ENCODE peak calls at places on chromosomes 5 and 9, in four cellular contexts. One of them, this sample, is unnamed.

GRCh38 chr5:37825334-37825915 is 14.4 kb downstream of the GDNF start:
- DNase-seq in HTR-8/SVneo: no peak
- DNase-seq in activated T-cell treated with anti-CD3 and anti-CD28 coated beads for 24 hours: no peak
- DNase-seq in vagina: no peak
- DNase-seq in this sample: no peak

GRCh38 chr9:89009049-89009840 is 18.0 kb downstream of the S1PR3 start:
- DNase-seq in activated T-cell treated with anti-CD3 and anti-CD28 coated beads for 24 hours: no peak
- DNase-seq in HTR-8/SVneo: no peak
- DNase-seq in vagina: peak; percentile 80
- DNase-seq in this sample: no peak

GRCh38 chr5:14942212-14942611 is 70.6 kb upstream of the ANKH start:
- DNase-seq in HTR-8/SVneo: no peak
- DNase-seq in vagina: no peak
- DNase-seq in activated T-cell treated with anti-CD3 and anti-CD28 coated beads for 24 hours: no peak
- DNase-seq in this sample: no peak

GRCh38 chr9:136694163-136694864 is 7.1 kb upstream of the AGPAT2 start:
- DNase-seq in vagina: no peak
- DNase-seq in activated T-cell treated with anti-CD3 and anti-CD28 coated beads for 24 hours: no peak
- DNase-seq in HTR-8/SVneo: peak; percentile 74
- DNase-seq in this sample: peak; percentile 61

GRCh38 chr5:15255601-15256000 is 244.4 kb upstream of the FBXL7 start:
- DNase-seq in vagina: no peak
- DNase-seq in activated T-cell treated with anti-CD3 and anti-CD28 coated beads for 24 hours: no peak
- DNase-seq in HTR-8/SVneo: no peak
- DNase-seq in this sample: no peak

GRCh38 chr9:32722704-32723103 is 60.6 kb upstream of the TMEM215 start:
- DNase-seq in HTR-8/SVneo: no peak
- DNase-seq in vagina: no peak
- DNase-seq in activated T-cell treated with anti-CD3 and anti-CD28 coated beads for 24 hours: no peak
- DNase-seq in this sample: no peak

GRCh38 chr5:149314571-149315111 is 30.7 kb upstream of the GRPEL2 start:
- DNase-seq in vagina: no peak
- DNase-seq in activated T-cell treated with anti-CD3 and anti-CD28 coated beads for 24 hours: no peak
- DNase-seq in HTR-8/SVneo: no peak
- DNase-seq in this sample: no peak

GRCh38 chr5:1793301-1793740 is 6.3 kb downstream of the MRPL36 start:
- DNase-seq in HTR-8/SVneo: no peak
- DNase-seq in activated T-cell treated with anti-CD3 and anti-CD28 coated beads for 24 hours: peak; percentile 32
- DNase-seq in vagina: no peak
- DNase-seq in this sample: peak; percentile 29

GRCh38 chr5:14270212-14270702 is 127.1 kb downstream of the TRIO start:
- DNase-seq in activated T-cell treated with anti-CD3 and anti-CD28 coated beads for 24 hours: no peak
- DNase-seq in HTR-8/SVneo: peak; percentile 86
- DNase-seq in vagina: peak; percentile 67
- DNase-seq in this sample: peak; percentile 75

GRCh38 chr9:7782390-7783120 is 17.0 kb downstream of the DMAC1 start:
- DNase-seq in activated T-cell treated with anti-CD3 and anti-CD28 coated beads for 24 hours: no peak
- DNase-seq in vagina: no peak
- DNase-seq in HTR-8/SVneo: no peak
- DNase-seq in this sample: no peak

GRCh38 chr5:76785493-76785892 is 33.3 kb upstream of the F2RL1 start:
- DNase-seq in vagina: no peak
- DNase-seq in activated T-cell treated with anti-CD3 and anti-CD28 coated beads for 24 hours: no peak
- DNase-seq in HTR-8/SVneo: peak; percentile 41
- DNase-seq in this sample: peak; percentile 78

GRCh38 chr5:166648736-166649135 is 1642.7 kb upstream of the WWC1 start:
- DNase-seq in vagina: no peak
- DNase-seq in HTR-8/SVneo: no peak
- DNase-seq in activated T-cell treated with anti-CD3 and anti-CD28 coated beads for 24 hours: no peak
- DNase-seq in this sample: no peak

GRCh38 chr9:97752274-97752673 is 55.1 kb upstream of the XPA start:
- DNase-seq in vagina: peak; percentile 74
- DNase-seq in activated T-cell treated with anti-CD3 and anti-CD28 coated beads for 24 hours: no peak
- DNase-seq in HTR-8/SVneo: no peak
- DNase-seq in this sample: no peak

GRCh38 chr5:171596391-171596878 is 177.0 kb downstream of the FGF18 start:
- DNase-seq in vagina: no peak
- DNase-seq in HTR-8/SVneo: peak; percentile 84
- DNase-seq in activated T-cell treated with anti-CD3 and anti-CD28 coated beads for 24 hours: no peak
- DNase-seq in this sample: peak; percentile 98

GRCh38 chr5:22473865-22474264 is 379.3 kb downstream of the CDH12 start:
- DNase-seq in activated T-cell treated with anti-CD3 and anti-CD28 coated beads for 24 hours: no peak
- DNase-seq in HTR-8/SVneo: no peak
- DNase-seq in vagina: no peak
- DNase-seq in this sample: no peak

GRCh38 chr5:56569576-56569975 is 245.8 kb upstream of the MAP3K1 start:
- DNase-seq in vagina: no peak
- DNase-seq in HTR-8/SVneo: peak; percentile 36
- DNase-seq in activated T-cell treated with anti-CD3 and anti-CD28 coated beads for 24 hours: no peak
- DNase-seq in this sample: peak; percentile 70

GRCh38 chr5:115184780-115185179 is 15.1 kb upstream of the TRIM36 start:
- DNase-seq in HTR-8/SVneo: no peak
- DNase-seq in activated T-cell treated with anti-CD3 and anti-CD28 coated beads for 24 hours: no peak
- DNase-seq in vagina: no peak
- DNase-seq in this sample: no peak

GRCh38 chr9:99294850-99295461 is 72.9 kb downstream of the SEC61B start:
- DNase-seq in vagina: no peak
- DNase-seq in HTR-8/SVneo: peak; percentile 2
- DNase-seq in activated T-cell treated with anti-CD3 and anti-CD28 coated beads for 24 hours: no peak
- DNase-seq in this sample: no peak

GRCh38 chr9:126682928-126683697 is 69.4 kb downstream of the LMX1B start:
- DNase-seq in vagina: no peak
- DNase-seq in HTR-8/SVneo: no peak
- DNase-seq in activated T-cell treated with anti-CD3 and anti-CD28 coated beads for 24 hours: no peak
- DNase-seq in this sample: no peak